ENCODE peak calls at places on chromosomes 4 and X, in four cellular contexts. I is NB4, E is uterus, O is GM12878. Y is an unnamed sample.

GRCh38 chr4:25029479-25030282 is 1.1 kb downstream of the LGI2 start:
- DNase-seq in I (no peak), E (no peak), O (no peak), Y (no peak)

GRCh38 chr4:92215471-92215870 is 88.3 kb upstream of the GRID2 start:
- DNase-seq in I (no peak), E (no peak), O (no peak), Y (no peak)

GRCh38 chr4:156870166-156870565 is 101.4 kb downstream of the PDGFC start:
- DNase-seq in I (no peak), E (no peak), O (no peak), Y (no peak)

GRCh38 chr4:8099981-8100464 is 58.6 kb downstream of the ABLIM2 start:
- DNase-seq in I (no peak), E (no peak), O (no peak), Y (peak; percentile 55)

GRCh38 chr4:48018112-48018511 is 1.5 kb downstream of the NIPAL1 start:
- DNase-seq in I (no peak), E (no peak), O (no peak), Y (no peak)

GRCh38 chrX:103830848-103831247 is 1.2 kb downstream of the RAB9B start:
- DNase-seq in I (no peak), E (no peak), O (no peak), Y (no peak)

GRCh38 chr4:67927251-67927650 is 36.0 kb downstream of the TMPRSS11A start:
- DNase-seq in I (no peak), E (no peak), O (no peak), Y (no peak)

GRCh38 chrX:47250017-47250347 is 17.2 kb downstream of the USP11 start:
- DNase-seq in I (no peak), E (no peak), O (no peak), Y (no peak)

GRCh38 chrX:20315140-20315539 is 48.4 kb upstream of the RPS6KA3 start:
- DNase-seq in I (peak; percentile 86), E (no peak), O (peak; percentile 36), Y (no peak)

GRCh38 chr4:159248383-159249178 is 145.7 kb downstream of the RAPGEF2 start:
- DNase-seq in I (no peak), E (no peak), O (no peak), Y (no peak)

GRCh38 chr4:13219971-13220370 is 264.2 kb downstream of the RAB28 start:
- DNase-seq in I (no peak), E (no peak), O (no peak), Y (no peak)

GRCh38 chr4:181939199-181939945 is 303.8 kb upstream of the TENM3 start:
- DNase-seq in I (no peak), E (no peak), O (no peak), Y (no peak)

GRCh38 chrX:24423960-24424359 is 41.1 kb upstream of the PDK3 start:
- DNase-seq in I (no peak), E (no peak), O (no peak), Y (no peak)

GRCh38 chr4:75724867-75725724 is 719 bp downstream of the USO1 start:
- DNase-seq in I (peak; percentile 76), E (peak; percentile 73), O (peak; percentile 41), Y (peak; percentile 40)

GRCh38 chr4:8914461-8915171 is 43.0 kb upstream of the HMX1 start:
- DNase-seq in I (peak; percentile 2), E (peak; percentile 8), O (no peak), Y (no peak)

GRCh38 chr4:125315571-125316390 is 1.0 kb downstream of the FAT4 start:
- DNase-seq in I (peak; percentile 10), E (peak; percentile 54), O (no peak), Y (no peak)

GRCh38 chr4:125313989-125314602 is 659 bp upstream of the FAT4 start:
- DNase-seq in I (no peak), E (no peak), O (no peak), Y (no peak)

GRCh38 chr4:125316391-125316780 is 1.6 kb downstream of the FAT4 start:
- DNase-seq in I (peak; percentile 0), E (peak; percentile 25), O (no peak), Y (peak; percentile 25)

GRCh38 chr4:125313497-125313896 is 1.3 kb upstream of the FAT4 start:
- DNase-seq in I (peak; percentile 69), E (peak; percentile 17), O (no peak), Y (no peak)

GRCh38 chr4:125314676-125315570 is at the start of gene FAT4:
- DNase-seq in I (peak; percentile 31), E (peak; percentile 95), O (no peak), Y (peak; percentile 91)
- TF ChIP-seq POLR2A in I (no peak), E (peak; percentile 79), O (no peak), Y (peak; percentile 85)

GRCh38 chr4:112673076-112673475 is 36.1 kb downstream of the LARP7 start:
- DNase-seq in I (no peak), E (no peak), O (no peak), Y (no peak)

GRCh38 chr4:112677519-112678091 is 40.7 kb downstream of the LARP7 start:
- DNase-seq in I (no peak), E (no peak), O (no peak), Y (no peak)
- TF ChIP-seq CTCF in I (no peak), E (no peak), O (no peak), Y (no peak)

DNA sequence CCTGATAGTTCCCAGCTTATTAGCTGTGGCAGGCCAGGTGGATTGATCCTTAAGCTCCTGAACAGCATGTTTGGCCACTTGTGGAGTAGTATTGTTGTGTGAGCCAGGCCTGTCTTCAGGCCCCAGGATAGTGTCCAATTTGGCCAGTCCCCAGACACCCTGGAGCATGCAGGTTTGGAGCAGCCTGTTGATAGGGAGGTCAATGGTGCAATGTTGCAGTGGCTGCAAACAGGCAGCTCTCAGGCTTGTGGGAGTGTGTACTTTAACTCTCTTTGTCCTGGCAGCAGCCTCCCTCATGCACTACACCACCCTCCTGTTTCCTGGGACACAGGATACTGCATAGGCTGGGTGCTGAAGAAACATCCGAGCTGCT is 24.1 kb downstream of the TECRL start:
- DNase-seq in I (no peak), E (no peak), O (no peak), Y (no peak)
- TF ChIP-seq POLR2A in I (no peak), E (no peak), O (no peak), Y (no peak)

GRCh38 chr4:165347647-165348569 is 20.4 kb downstream of the MSMO1 start:
- DNase-seq in I (no peak), E (no peak), O (no peak), Y (no peak)

GRCh38 chr4:165351359-165352130 is 24.1 kb downstream of the MSMO1 start:
- DNase-seq in I (peak; percentile 28), E (no peak), O (no peak), Y (no peak)

GRCh38 chr4:165343353-165344191 is 16.1 kb downstream of the MSMO1 start:
- DNase-seq in I (peak; percentile 36), E (no peak), O (no peak), Y (no peak)

DNA sequence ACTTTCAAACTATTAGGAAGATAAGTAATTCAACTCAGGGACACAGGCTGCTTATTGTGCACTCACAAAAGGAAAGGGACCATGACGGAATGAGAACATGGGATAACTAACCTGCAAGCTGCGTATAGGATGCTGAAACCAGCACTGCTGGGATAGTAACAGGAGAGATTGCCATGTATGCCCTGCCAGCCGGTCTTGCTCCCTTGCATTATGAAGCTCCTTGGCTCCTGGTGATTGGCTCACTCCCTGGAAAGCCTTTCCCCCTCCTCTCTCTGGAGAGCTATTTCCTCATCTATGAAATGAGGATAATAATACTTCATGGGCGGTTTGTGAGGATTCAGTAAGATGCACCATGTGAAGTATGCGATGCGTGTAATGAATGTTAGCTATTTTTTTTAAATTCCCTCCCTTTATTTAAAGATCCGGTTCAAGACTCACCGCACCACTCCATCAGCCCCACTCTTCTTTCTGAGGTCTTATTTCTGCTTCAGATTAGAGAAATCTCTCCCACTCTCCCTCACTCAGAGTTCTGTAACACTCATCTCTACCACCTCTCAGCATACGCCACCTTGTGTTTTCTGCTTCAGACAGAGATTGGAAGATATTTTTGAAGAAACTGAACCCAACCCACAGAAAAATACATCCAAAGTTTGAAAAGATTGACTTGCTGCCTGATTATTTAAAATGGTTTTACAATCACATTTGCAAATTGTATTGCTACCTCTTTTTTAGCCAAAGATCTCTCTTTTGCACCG is 18.4 kb downstream of the MSMO1 start:
- DNase-seq in I (no peak), E (no peak), O (no peak), Y (no peak)
- TF ChIP-seq CTCF in I (no peak), E (no peak), O (no peak), Y (no peak)

GRCh38 chr4:110195561-110196205 is 2.7 kb downstream of the ELOVL6 start:
- DNase-seq in I (peak; percentile 30), E (no peak), O (no peak), Y (no peak)

GRCh38 chr4:110197421-110198398 is 705 bp downstream of the ELOVL6 start:
- DNase-seq in I (peak; percentile 68), E (peak; percentile 39), O (no peak), Y (peak; percentile 19)

GRCh38 chr4:110196206-110196870 is 2.1 kb downstream of the ELOVL6 start:
- DNase-seq in I (peak; percentile 83), E (peak; percentile 53), O (no peak), Y (no peak)

GRCh38 chr4:110198472-110199419 is at the start of gene ELOVL6:
- DNase-seq in I (peak; percentile 76), E (peak; percentile 66), O (peak; percentile 55), Y (peak; percentile 31)

GRCh38 chr4:110196871-110197420 is 1.5 kb downstream of the ELOVL6 start:
- DNase-seq in I (peak; percentile 75), E (no peak), O (no peak), Y (peak; percentile 15)
- TF ChIP-seq POLR2A in I (no peak), E (no peak), O (peak; percentile 65), Y (no peak)

DNA sequence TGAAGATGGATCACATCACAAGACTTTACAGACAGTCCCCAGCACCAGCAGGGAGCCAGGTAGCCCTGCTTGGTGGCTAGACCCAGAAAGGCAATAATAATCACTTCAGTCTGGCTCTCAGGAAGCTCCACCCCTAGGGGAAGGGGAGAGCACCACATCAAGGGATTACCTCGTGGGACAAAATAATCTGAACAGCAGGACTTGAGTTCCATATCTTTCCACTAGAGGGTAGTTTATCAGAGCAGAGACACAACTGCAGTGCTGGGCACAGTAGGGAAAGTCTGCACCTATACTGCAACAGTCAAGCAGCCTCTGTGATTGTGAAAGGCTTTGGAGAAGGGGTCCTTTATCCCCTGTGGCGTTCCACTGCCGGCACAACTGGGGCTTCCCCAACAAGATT is 547.0 kb upstream of the POU3F4 start:
- DNase-seq in I (peak; percentile 6), E (no peak), O (no peak), Y (no peak)
- TF ChIP-seq CTCF in I (no peak), E (no peak), O (no peak), Y (no peak)

DNA sequence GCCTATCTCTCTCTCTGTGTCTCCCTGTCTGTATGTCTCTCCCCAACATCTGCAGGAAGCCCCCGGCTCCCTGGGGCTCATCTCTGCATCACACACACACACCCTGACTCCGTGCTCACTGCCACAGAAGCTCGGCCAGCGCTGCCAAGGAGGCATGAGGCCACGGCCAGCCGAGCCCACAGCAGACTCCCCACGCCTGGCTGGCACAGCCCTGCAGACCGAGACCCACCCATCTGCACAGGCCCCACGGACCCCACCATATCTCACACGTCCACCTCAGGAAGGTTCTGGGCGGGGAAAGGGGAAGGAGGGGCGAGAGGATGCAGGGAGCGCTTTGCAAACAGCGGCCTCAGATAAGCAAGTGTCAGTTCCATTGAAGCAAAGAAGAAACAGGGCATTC is 28.5 kb upstream of the SLC25A6 start:
- DNase-seq in I (no peak), E (no peak), O (no peak), Y (no peak)
- TF ChIP-seq POLR2A in I (no peak), E (no peak), O (peak; percentile 70), Y (no peak)

GRCh38 chr4:106893395-106893881 is 142.7 kb downstream of the DKK2 start:
- DNase-seq in I (no peak), E (no peak), O (no peak), Y (no peak)

GRCh38 chr4:106892786-106893185 is 143.3 kb downstream of the DKK2 start:
- DNase-seq in I (no peak), E (no peak), O (no peak), Y (no peak)

GRCh38 chr4:106893903-106894302 is 142.2 kb downstream of the DKK2 start:
- DNase-seq in I (no peak), E (no peak), O (no peak), Y (no peak)

GRCh38 chr4:106898621-106899230 is 137.4 kb downstream of the DKK2 start:
- DNase-seq in I (peak; percentile 69), E (no peak), O (no peak), Y (no peak)
- TF ChIP-seq CTCF in I (peak; percentile 66), E (peak; percentile 22), O (peak; percentile 75), Y (peak; percentile 36)

Y was measured in tibial nerve.